ENCODE peak calls at places on chromosomes 6 and 20, in eight cellular contexts. L is GM12865, I is nephron progenitor cell, M is HTR-8/SVneo, H is Right ventricle myocardium superior, B is memory B cell, A is GM10248, U is T follicular helper cell. Y is an unnamed sample.

GRCh38 chr6:127343753-127344659 is 597 bp upstream of the ECHDC1 start:
- DNase-seq in L (peak; percentile 33), I (no peak), M (peak; percentile 9), H (no peak), B (no peak), A (no peak), U (no peak), Y (no peak)

GRCh38 chr6:7974932-7975763 is 64.6 kb upstream of the TXNDC5 start:
- DNase-seq in L (peak; percentile 28), I (no peak), M (peak; percentile 82), H (peak; percentile 89), B (no peak), A (no peak), U (no peak), Y (peak; percentile 69)

GRCh38 chr6:166364480-166364879 is 18.3 kb downstream of the MPC1 start:
- DNase-seq in L (no peak), I (no peak), M (no peak), H (no peak), B (no peak), A (no peak), U (no peak), Y (no peak)

GRCh38 chr6:128017288-128017687 is 116.4 kb upstream of the THEMIS start:
- DNase-seq in L (no peak), I (no peak), M (no peak), H (no peak), B (no peak), A (no peak), U (no peak), Y (no peak)

GRCh38 chr6:56595490-56596122 is 47.1 kb downstream of the DST start:
- DNase-seq in L (peak; percentile 84), I (peak; percentile 32), M (peak; percentile 17), H (no peak), B (peak; percentile 20), A (peak; percentile 32), U (peak; percentile 7), Y (no peak)

GRCh38 chr6:79224005-79224404 is 10.5 kb downstream of the HMGN3 start:
- DNase-seq in L (no peak), I (no peak), M (no peak), H (no peak), B (no peak), A (no peak), U (no peak), Y (no peak)

GRCh38 chr6:113650610-113650979 is 206.6 kb upstream of the MARCKS start:
- DNase-seq in L (no peak), I (no peak), M (no peak), H (no peak), B (no peak), A (no peak), U (no peak), Y (no peak)

GRCh38 chr20:13865825-13866351 is 81.1 kb downstream of the NDUFAF5 start:
- DNase-seq in L (no peak), I (no peak), M (no peak), H (no peak), B (no peak), A (no peak), U (no peak), Y (no peak)

GRCh38 chr6:33947916-33948594 is 144.3 kb upstream of the MLN start:
- DNase-seq in L (no peak), I (no peak), M (no peak), H (no peak), B (no peak), A (no peak), U (no peak), Y (peak; percentile 11)

GRCh38 chr20:32017711-32018251 is 7.5 kb downstream of the CCM2L start:
- DNase-seq in L (peak; percentile 31), I (peak; percentile 65), M (no peak), H (no peak), B (peak; percentile 36), A (peak; percentile 55), U (peak; percentile 37), Y (peak; percentile 78)

GRCh38 chr6:83436674-83437073 is 5.8 kb upstream of the ME1 start:
- DNase-seq in L (no peak), I (no peak), M (no peak), H (no peak), B (no peak), A (no peak), U (no peak), Y (no peak)

GRCh38 chr6:13402711-13403110 is 74.4 kb upstream of the TBC1D7 start:
- DNase-seq in L (no peak), I (no peak), M (no peak), H (no peak), B (no peak), A (no peak), U (no peak), Y (no peak)

GRCh38 chr20:16001286-16001685 is 572.0 kb downstream of the KIF16B start:
- DNase-seq in L (no peak), I (no peak), M (no peak), H (no peak), B (no peak), A (no peak), U (no peak), Y (no peak)

GRCh38 chr6:97292671-97293070 is 9.7 kb upstream of the MMS22L start:
- DNase-seq in L (no peak), I (no peak), M (no peak), H (no peak), B (no peak), A (no peak), U (no peak), Y (no peak)

Y was measured in upper lobe of right lung.